ENCODE peak calls at places on chromosomes 3 and 15, in four cellular contexts. W is mammary epithelial cell, I is progenitor cell of endocrine pancreas, Q is germinal center. N is an unnamed sample.

GRCh38 chr3:56339244-56339643 is 129.0 kb downstream of the ERC2 start:
- DNase-seq in W (no peak), I (no peak), Q (no peak), N (no peak)

GRCh38 chr3:13543251-13543650 is 5.7 kb upstream of the FBLN2 start:
- DNase-seq in W (no peak), I (no peak), Q (no peak), N (no peak)

GRCh38 chr3:52520141-52520667 is 13.5 kb downstream of the NT5DC2 start:
- DNase-seq in W (no peak), I (no peak), Q (no peak), N (no peak)

GRCh38 chr3:44924102-44925084 is 50.0 kb downstream of the TGM4 start:
- DNase-seq in W (no peak), I (no peak), Q (no peak), N (peak)

GRCh38 chr3:141410861-141411771 is 42.8 kb downstream of the ZBTB38 start:
- DNase-seq in W (peak), I (no peak), Q (peak), N (no peak)

GRCh38 chr15:66294932-66295235 is 1.5 kb downstream of the DIS3L start:
- DNase-seq in W (no peak), I (no peak), Q (no peak), N (peak)

GRCh38 chr15:28117591-28117990 is 18.5 kb upstream of the OCA2 start:
- DNase-seq in W (no peak), I (no peak), Q (no peak), N (no peak)

GRCh38 chr15:70974004-70974832 is 81.6 kb downstream of the LRRC49 start:
- DNase-seq in W (peak), I (no peak), Q (no peak), N (peak)

GRCh38 chr3:161266731-161267150 is 45.6 kb downstream of the NMD3 start:
- DNase-seq in W (peak), I (no peak), Q (no peak), N (peak)